ENCODE peak calls at places on chromosomes 3 and 15, in eight cellular contexts. D is kidney, N is IMR-90, B is stomach, K is cardiac muscle cell, R is pancreas, F is sigmoid colon, P is Peyer's patch. T is an unnamed sample.

GRCh38 chr15:62494144-62494543 is 329.1 kb upstream of the C2CD4B start:
- DNase-seq in D (no peak), R (no peak), K (no peak), F (no peak), B (no peak), P (no peak), N (no peak), T (no peak)

GRCh38 chr3:194575484-194576210 is 57.6 kb downstream of the TMEM44 start:
- DNase-seq in F (peak; percentile 72), K (no peak), R (no peak), B (no peak), N (peak; percentile 64), P (no peak), D (peak; percentile 37), T (no peak)

GRCh38 chr3:149153402-149153801 is 24.0 kb downstream of the HPS3 start:
- DNase-seq in F (no peak), K (no peak), R (no peak), B (no peak), D (no peak), P (no peak), N (no peak), T (no peak)

GRCh38 chr15:88334436-88334835 is 77.9 kb upstream of the NTRK3 start:
- DNase-seq in N (peak; percentile 13), F (no peak), R (no peak), K (no peak), D (no peak), P (no peak), B (no peak), T (no peak)

GRCh38 chr3:145125307-145125706 is 1035.7 kb downstream of the PLOD2 start:
- DNase-seq in B (no peak), K (no peak), P (no peak), R (no peak), D (no peak), F (no peak), N (no peak), T (no peak)

GRCh38 chr3:10546887-10547286 is 41.5 kb upstream of the ATP2B2 start:
- DNase-seq in D (no peak), B (no peak), N (no peak), K (no peak), P (no peak), F (no peak), R (no peak), T (no peak)

GRCh38 chr3:118477768-118478167 is 556.9 kb downstream of the IGSF11 start:
- DNase-seq in F (no peak), B (no peak), D (no peak), P (no peak), N (no peak), R (no peak), K (no peak), T (no peak)

GRCh38 chr15:66703540-66703941 is 1.5 kb downstream of the SMAD6 start:
- DNase-seq in F (no peak), N (peak; percentile 55), R (peak; percentile 45), P (no peak), D (no peak), B (peak; percentile 52), K (no peak), T (no peak)

GRCh38 chr15:51696566-51696965 is 15.3 kb downstream of the SCG3 start:
- DNase-seq in N (no peak), R (no peak), D (no peak), B (no peak), F (no peak), P (no peak), K (no peak), T (no peak)

GRCh38 chr3:9211155-9211950 is 38.1 kb downstream of the SRGAP3 start:
- DNase-seq in D (no peak), N (peak; percentile 31), F (no peak), P (no peak), B (no peak), R (no peak), K (no peak), T (no peak)

GRCh38 chr3:58134468-58134867 is 76.3 kb downstream of the DNASE1L3 start:
- DNase-seq in P (no peak), R (no peak), B (no peak), D (no peak), F (no peak), N (no peak), K (no peak), T (no peak)

GRCh38 chr15:69398541-69398940 is 15.6 kb upstream of the KIF23 start:
- DNase-seq in K (no peak), D (no peak), B (no peak), F (no peak), R (no peak), N (peak; percentile 67), P (no peak), T (no peak)

GRCh38 chr15:60483042-60483441 is 4.1 kb upstream of the ICE2 start:
- DNase-seq in P (no peak), D (no peak), K (no peak), R (no peak), F (no peak), N (no peak), B (no peak), T (no peak)

GRCh38 chr15:89462198-89462912 is 34.0 kb downstream of the RHCG start:
- DNase-seq in B (no peak), P (no peak), F (no peak), N (peak; percentile 23), K (no peak), D (peak; percentile 8), R (peak; percentile 88), T (no peak)

GRCh38 chr15:82792068-82792467 is 13.8 kb downstream of the FSD2 start:
- DNase-seq in R (no peak), D (no peak), F (no peak), P (no peak), B (no peak), N (no peak), K (no peak), T (no peak)

GRCh38 chr15:46576611-46577010 is 941.8 kb downstream of the SQOR start:
- DNase-seq in B (no peak), K (no peak), D (no peak), P (no peak), R (no peak), N (no peak), F (no peak), T (no peak)

GRCh38 chr3:72214065-72215048 is 429.4 kb upstream of the PROK2 start:
- DNase-seq in R (no peak), K (no peak), B (no peak), P (no peak), D (no peak), F (no peak), N (no peak), T (no peak)

GRCh38 chr3:46538803-46539442 is 27.2 kb downstream of the LRRC2 start:
- DNase-seq in N (peak; percentile 83), D (peak; percentile 87), F (peak; percentile 72), B (peak; percentile 63), K (peak; percentile 68), P (peak; percentile 95), R (peak; percentile 50), T (peak; percentile 28)

GRCh38 chr15:38564557-38565286 is at the start of gene RASGRP1:
- DNase-seq in F (peak; percentile 68), N (peak; percentile 56), K (peak; percentile 83), R (peak; percentile 64), D (peak; percentile 89), P (peak; percentile 81), B (peak; percentile 73), T (no peak)

GRCh38 chr3:9787714-9788113 is 4.6 kb downstream of the TADA3 start:
- DNase-seq in K (no peak), B (no peak), R (no peak), D (no peak), P (no peak), F (no peak), N (peak; percentile 55), T (no peak)

GRCh38 chr15:78808550-78808949 is 2.7 kb downstream of the ADAMTS7 start:
- DNase-seq in B (no peak), K (peak; percentile 34), D (no peak), N (peak; percentile 34), P (no peak), R (no peak), F (no peak), T (no peak)

GRCh38 chr15:68000754-68001153 is 53.4 kb upstream of the PIAS1 start:
- DNase-seq in F (no peak), P (no peak), D (no peak), N (no peak), K (no peak), B (no peak), R (no peak), T (no peak)
- H3K4me3 ChIP-seq in F (no peak overlapping the region), P (no peak overlapping the region), D (no peak overlapping the region), N (no peak overlapping the region), K (no peak overlapping the region), B (no peak overlapping the region), R (no peak overlapping the region), T (no peak overlapping the region)

GRCh38 chr3:123370819-123371218 is 78.1 kb downstream of the ADCY5 start:
- DNase-seq in K (no peak), R (no peak), N (no peak), B (no peak), P (no peak), D (no peak), F (peak; percentile 88), T (no peak)
- H3K4me1 ChIP-seq in K (peaks cover 53% of the 10 kb centered on the region), R (no peaks in the 10 kb centered on the region), N (no peaks in the 10 kb centered on the region), B (peaks cover 67% of the 10 kb centered on the region), P (no peaks in the 10 kb centered on the region), D (peaks cover 19% of the 10 kb centered on the region), F (peaks cover 84% of the 10 kb centered on the region), T (no peaks in the 10 kb centered on the region)

GRCh38 chr3:43013256-43013655 is 34.1 kb downstream of the GASK1A start:
- DNase-seq in D (no peak), B (no peak), N (no peak), F (no peak), P (no peak), K (no peak), R (no peak), T (no peak)

GRCh38 chr3:43013743-43014155 is 34.6 kb downstream of the GASK1A start:
- DNase-seq in K (no peak), R (no peak), B (no peak), F (no peak), P (no peak), N (no peak), D (no peak), T (no peak)

GRCh38 chr3:43014216-43014615 is 35.1 kb downstream of the GASK1A start:
- DNase-seq in N (no peak), R (no peak), B (no peak), P (no peak), D (no peak), F (no peak), K (no peak), T (no peak)

GRCh38 chr3:43011638-43012037 is 32.5 kb downstream of the GASK1A start:
- DNase-seq in N (no peak), F (no peak), P (no peak), B (no peak), K (no peak), R (no peak), D (no peak), T (no peak)

DNA sequence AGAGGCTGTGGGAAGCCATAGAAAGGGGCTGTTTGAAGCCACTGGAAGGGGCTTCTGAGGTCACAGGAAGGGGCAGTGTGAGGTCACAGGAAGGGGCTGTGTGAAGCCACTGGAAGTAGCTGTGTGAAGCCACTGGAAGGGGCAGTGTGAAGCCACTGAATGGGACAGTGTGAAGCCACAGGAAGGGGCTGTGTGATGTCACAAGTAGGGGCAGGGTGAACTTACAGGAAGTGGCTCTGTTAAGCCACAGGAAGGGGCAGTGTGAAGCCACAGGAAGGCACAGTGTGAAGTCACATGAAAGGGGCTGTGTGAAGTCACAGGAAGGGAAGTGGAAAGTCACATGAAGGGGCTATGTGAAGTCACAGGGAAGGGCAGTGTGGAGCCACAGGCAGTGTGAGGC is 33.1 kb downstream of the GASK1A start:
- DNase-seq in N (no peak), B (no peak), D (no peak), F (no peak), R (no peak), K (no peak), P (no peak), T (no peak)
- H3K9me3 ChIP-seq in N (peaks cover 5% of the 10 kb centered on the region), B (no peaks in the 10 kb centered on the region), D (no peaks in the 10 kb centered on the region), F (no peaks in the 10 kb centered on the region), R (no peaks in the 10 kb centered on the region), K (no peaks in the 10 kb centered on the region), P (no peaks in the 10 kb centered on the region), T (peaks cover 11% of the 10 kb centered on the region)

GRCh38 chr15:81117136-81117535 is 16.9 kb upstream of the CFAP161 start:
- DNase-seq in R (no peak), D (no peak), P (no peak), F (no peak), B (no peak), K (no peak), N (peak; percentile 66), T (no peak)
- H3K4me3 ChIP-seq in R (no peak overlapping the region), D (no peak overlapping the region), P (no peak overlapping the region), F (no peak overlapping the region), B (no peak overlapping the region), K (no peak overlapping the region), N (no peak overlapping the region), T (no peak overlapping the region)